ENCODE peak calls at places on chromosomes 5 and 9, in eight cellular contexts. One of them, this sample, is unnamed.

GRCh38 chr5:207599-207998 is 10.4 kb downstream of the CCDC127 start:
- DNase-seq in cardiac fibroblast: no peak
- DNase-seq in esophagus squamous epithelium: no peak
- DNase-seq in heart left ventricle: no peak
- DNase-seq in breast epithelium: no peak
- DNase-seq in tibial nerve: no peak
- DNase-seq in stomach: no peak
- DNase-seq in fibroblast of pulmonary artery: no peak
- DNase-seq in this sample: no peak

GRCh38 chr9:4315582-4316215 is 15.8 kb upstream of the GLIS3 start:
- DNase-seq in cardiac fibroblast: peak; percentile 89
- DNase-seq in esophagus squamous epithelium: no peak
- DNase-seq in heart left ventricle: peak; percentile 73
- DNase-seq in breast epithelium: peak; percentile 46
- DNase-seq in tibial nerve: peak; percentile 72
- DNase-seq in stomach: peak; percentile 82
- DNase-seq in fibroblast of pulmonary artery: peak; percentile 89
- DNase-seq in this sample: peak; percentile 52

GRCh38 chr5:157729858-157730257 is 1.4 kb upstream of the THG1L start:
- DNase-seq in cardiac fibroblast: no peak
- DNase-seq in esophagus squamous epithelium: no peak
- DNase-seq in heart left ventricle: no peak
- DNase-seq in breast epithelium: no peak
- DNase-seq in tibial nerve: no peak
- DNase-seq in stomach: no peak
- DNase-seq in fibroblast of pulmonary artery: no peak
- DNase-seq in this sample: no peak

GRCh38 chr9:93525476-93525875 is 50.9 kb upstream of the PHF2 start:
- DNase-seq in cardiac fibroblast: peak; percentile 54
- DNase-seq in esophagus squamous epithelium: no peak
- DNase-seq in heart left ventricle: no peak
- DNase-seq in breast epithelium: no peak
- DNase-seq in tibial nerve: no peak
- DNase-seq in stomach: no peak
- DNase-seq in fibroblast of pulmonary artery: peak; percentile 75
- DNase-seq in this sample: no peak

GRCh38 chr5:54518146-54519082 is 855 bp downstream of the SNX18 start:
- DNase-seq in cardiac fibroblast: peak; percentile 56
- DNase-seq in esophagus squamous epithelium: no peak
- DNase-seq in heart left ventricle: peak; percentile 71
- DNase-seq in breast epithelium: no peak
- DNase-seq in tibial nerve: no peak
- DNase-seq in stomach: peak; percentile 70
- DNase-seq in fibroblast of pulmonary artery: no peak
- DNase-seq in this sample: peak; percentile 72

GRCh38 chr9:93969328-93969661 is 14.1 kb upstream of the BARX1 start:
- DNase-seq in cardiac fibroblast: no peak
- DNase-seq in esophagus squamous epithelium: no peak
- DNase-seq in heart left ventricle: no peak
- DNase-seq in breast epithelium: no peak
- DNase-seq in tibial nerve: no peak
- DNase-seq in stomach: no peak
- DNase-seq in fibroblast of pulmonary artery: no peak
- DNase-seq in this sample: no peak

GRCh38 chr9:131019387-131020239 is 10.6 kb downstream of the LAMC3 start:
- DNase-seq in cardiac fibroblast: no peak
- DNase-seq in esophagus squamous epithelium: no peak
- DNase-seq in heart left ventricle: peak; percentile 53
- DNase-seq in breast epithelium: no peak
- DNase-seq in tibial nerve: no peak
- DNase-seq in stomach: no peak
- DNase-seq in fibroblast of pulmonary artery: no peak
- DNase-seq in this sample: peak; percentile 78

GRCh38 chr5:178341091-178341960 is 108.7 kb upstream of the PHYKPL start:
- DNase-seq in cardiac fibroblast: no peak
- DNase-seq in esophagus squamous epithelium: no peak
- DNase-seq in heart left ventricle: peak; percentile 19
- DNase-seq in breast epithelium: no peak
- DNase-seq in tibial nerve: no peak
- DNase-seq in stomach: no peak
- DNase-seq in fibroblast of pulmonary artery: no peak
- DNase-seq in this sample: no peak

GRCh38 chr5:1737790-1738405 is 61.7 kb downstream of the MRPL36 start:
- DNase-seq in cardiac fibroblast: peak; percentile 34
- DNase-seq in esophagus squamous epithelium: no peak
- DNase-seq in heart left ventricle: no peak
- DNase-seq in breast epithelium: no peak
- DNase-seq in tibial nerve: no peak
- DNase-seq in stomach: peak; percentile 25
- DNase-seq in fibroblast of pulmonary artery: peak; percentile 35
- DNase-seq in this sample: peak; percentile 43

GRCh38 chr9:84691634-84692033 is 22.1 kb downstream of the NTRK2 start:
- DNase-seq in cardiac fibroblast: no peak
- DNase-seq in esophagus squamous epithelium: no peak
- DNase-seq in heart left ventricle: no peak
- DNase-seq in breast epithelium: no peak
- DNase-seq in tibial nerve: no peak
- DNase-seq in stomach: no peak
- DNase-seq in fibroblast of pulmonary artery: no peak
- DNase-seq in this sample: no peak

GRCh38 chr5:160438316-160439204 is 16.9 kb downstream of the PTTG1 start:
- DNase-seq in cardiac fibroblast: peak; percentile 76
- DNase-seq in esophagus squamous epithelium: no peak
- DNase-seq in heart left ventricle: no peak
- DNase-seq in breast epithelium: peak; percentile 26
- DNase-seq in tibial nerve: peak; percentile 66
- DNase-seq in stomach: peak; percentile 52
- DNase-seq in fibroblast of pulmonary artery: peak; percentile 80
- DNase-seq in this sample: peak; percentile 49

GRCh38 chr5:1294839-1295649 is at the start of gene TERT:
- DNase-seq in cardiac fibroblast: no peak
- DNase-seq in esophagus squamous epithelium: no peak
- DNase-seq in heart left ventricle: no peak
- DNase-seq in breast epithelium: no peak
- DNase-seq in tibial nerve: no peak
- DNase-seq in stomach: peak; percentile 57
- DNase-seq in fibroblast of pulmonary artery: no peak
- DNase-seq in this sample: no peak

GRCh38 chr9:91900057-91900816 is 49.8 kb downstream of the ROR2 start:
- DNase-seq in cardiac fibroblast: peak; percentile 44
- DNase-seq in esophagus squamous epithelium: no peak
- DNase-seq in heart left ventricle: no peak
- DNase-seq in breast epithelium: no peak
- DNase-seq in tibial nerve: no peak
- DNase-seq in stomach: no peak
- DNase-seq in fibroblast of pulmonary artery: no peak
- DNase-seq in this sample: no peak

GRCh38 chr9:134504106-134504385 is 137.6 kb upstream of the COL5A1 start:
- DNase-seq in cardiac fibroblast: no peak
- DNase-seq in esophagus squamous epithelium: no peak
- DNase-seq in heart left ventricle: no peak
- DNase-seq in breast epithelium: no peak
- DNase-seq in tibial nerve: no peak
- DNase-seq in stomach: no peak
- DNase-seq in fibroblast of pulmonary artery: no peak
- DNase-seq in this sample: no peak

GRCh38 chr5:179134511-179134910 is 74.3 kb downstream of the ZNF354C start:
- DNase-seq in cardiac fibroblast: no peak
- DNase-seq in esophagus squamous epithelium: no peak
- DNase-seq in heart left ventricle: no peak
- DNase-seq in breast epithelium: no peak
- DNase-seq in tibial nerve: no peak
- DNase-seq in stomach: no peak
- DNase-seq in fibroblast of pulmonary artery: no peak
- DNase-seq in this sample: no peak

GRCh38 chr5:177389368-177390169 is 5.3 kb downstream of the SLC34A1 start:
- DNase-seq in cardiac fibroblast: peak; percentile 71
- DNase-seq in esophagus squamous epithelium: no peak
- DNase-seq in heart left ventricle: no peak
- DNase-seq in breast epithelium: peak; percentile 61
- DNase-seq in tibial nerve: no peak
- DNase-seq in stomach: no peak
- DNase-seq in fibroblast of pulmonary artery: peak; percentile 63
- DNase-seq in this sample: peak; percentile 91

GRCh38 chr9:23824241-23825142 is 1.5 kb downstream of the ELAVL2 start:
- DNase-seq in cardiac fibroblast: no peak
- DNase-seq in esophagus squamous epithelium: no peak
- DNase-seq in heart left ventricle: no peak
- DNase-seq in breast epithelium: no peak
- DNase-seq in tibial nerve: no peak
- DNase-seq in stomach: no peak
- DNase-seq in fibroblast of pulmonary artery: no peak
- DNase-seq in this sample: peak; percentile 1

GRCh38 chr9:4640027-4640426 is 22.1 kb upstream of the PLPP6 start:
- DNase-seq in cardiac fibroblast: peak; percentile 39
- DNase-seq in esophagus squamous epithelium: no peak
- DNase-seq in heart left ventricle: no peak
- DNase-seq in breast epithelium: no peak
- DNase-seq in tibial nerve: no peak
- DNase-seq in stomach: peak; percentile 31
- DNase-seq in fibroblast of pulmonary artery: peak; percentile 42
- DNase-seq in this sample: no peak

GRCh38 chr9:118515947-118516346 is 811.7 kb downstream of the TLR4 start:
- DNase-seq in cardiac fibroblast: no peak
- DNase-seq in esophagus squamous epithelium: no peak
- DNase-seq in heart left ventricle: no peak
- DNase-seq in breast epithelium: no peak
- DNase-seq in tibial nerve: no peak
- DNase-seq in stomach: no peak
- DNase-seq in fibroblast of pulmonary artery: no peak
- DNase-seq in this sample: no peak

GRCh38 chr5:124888050-124888506 is 141.6 kb upstream of the ZNF608 start:
- DNase-seq in cardiac fibroblast: no peak
- DNase-seq in esophagus squamous epithelium: no peak
- DNase-seq in heart left ventricle: no peak
- DNase-seq in breast epithelium: no peak
- DNase-seq in tibial nerve: no peak
- DNase-seq in stomach: no peak
- DNase-seq in fibroblast of pulmonary artery: no peak
- DNase-seq in this sample: no peak

GRCh38 chr5:40437452-40437861 is 242.3 kb upstream of the PTGER4 start:
- DNase-seq in cardiac fibroblast: peak; percentile 53
- DNase-seq in esophagus squamous epithelium: no peak
- DNase-seq in heart left ventricle: no peak
- DNase-seq in breast epithelium: no peak
- DNase-seq in tibial nerve: no peak
- DNase-seq in stomach: no peak
- DNase-seq in fibroblast of pulmonary artery: peak; percentile 48
- DNase-seq in this sample: peak; percentile 86

DNA sequence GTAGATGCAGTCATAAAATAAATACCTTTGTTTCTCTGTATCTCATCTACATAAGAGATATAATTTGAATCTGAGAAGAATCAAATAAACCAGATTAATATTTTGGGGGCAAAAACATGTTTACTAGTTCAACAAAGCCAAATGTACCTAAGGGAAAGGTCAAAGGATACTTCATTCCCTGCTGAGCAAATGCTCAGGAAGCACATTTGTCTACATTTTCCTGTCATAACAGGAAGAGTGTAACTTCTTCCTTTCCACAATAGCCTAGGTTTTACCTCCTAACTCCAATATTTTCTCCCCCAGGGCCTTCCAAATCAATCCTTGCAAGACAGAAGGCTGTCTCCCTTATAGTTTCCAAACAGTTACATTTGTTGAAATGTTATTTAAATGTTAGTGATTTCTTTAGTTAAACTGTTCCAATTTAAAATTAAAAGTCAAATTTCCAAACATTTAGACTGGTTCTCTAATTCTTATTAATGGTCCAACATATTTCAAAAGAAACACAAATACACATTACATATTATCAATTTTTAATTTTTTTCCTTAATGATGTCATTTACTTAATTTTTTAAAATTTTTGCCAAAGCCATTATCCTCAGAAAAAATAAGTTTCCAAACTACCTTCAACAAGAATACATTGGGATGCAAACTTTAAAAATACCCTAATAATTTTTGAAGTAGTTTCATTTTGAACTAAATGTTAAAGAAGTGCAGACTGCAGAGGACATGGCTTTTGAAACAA is 67.8 kb downstream of the MEF2C start:
- DNase-seq in cardiac fibroblast: no peak
- DNase-seq in esophagus squamous epithelium: no peak
- DNase-seq in heart left ventricle: no peak
- DNase-seq in breast epithelium: no peak
- DNase-seq in tibial nerve: no peak
- DNase-seq in stomach: no peak
- DNase-seq in fibroblast of pulmonary artery: no peak
- DNase-seq in this sample: no peak
- H3K4me3 ChIP-seq in cardiac fibroblast: no peak overlapping the region
- H3K4me3 ChIP-seq in esophagus squamous epithelium: no peak overlapping the region
- H3K4me3 ChIP-seq in heart left ventricle: no peak overlapping the region
- H3K4me3 ChIP-seq in breast epithelium: no peak overlapping the region
- H3K4me3 ChIP-seq in tibial nerve: no peak overlapping the region
- H3K4me3 ChIP-seq in stomach: no peak overlapping the region
- H3K4me3 ChIP-seq in fibroblast of pulmonary artery: no peak overlapping the region
- H3K4me3 ChIP-seq in this sample: no peak overlapping the region

DNA sequence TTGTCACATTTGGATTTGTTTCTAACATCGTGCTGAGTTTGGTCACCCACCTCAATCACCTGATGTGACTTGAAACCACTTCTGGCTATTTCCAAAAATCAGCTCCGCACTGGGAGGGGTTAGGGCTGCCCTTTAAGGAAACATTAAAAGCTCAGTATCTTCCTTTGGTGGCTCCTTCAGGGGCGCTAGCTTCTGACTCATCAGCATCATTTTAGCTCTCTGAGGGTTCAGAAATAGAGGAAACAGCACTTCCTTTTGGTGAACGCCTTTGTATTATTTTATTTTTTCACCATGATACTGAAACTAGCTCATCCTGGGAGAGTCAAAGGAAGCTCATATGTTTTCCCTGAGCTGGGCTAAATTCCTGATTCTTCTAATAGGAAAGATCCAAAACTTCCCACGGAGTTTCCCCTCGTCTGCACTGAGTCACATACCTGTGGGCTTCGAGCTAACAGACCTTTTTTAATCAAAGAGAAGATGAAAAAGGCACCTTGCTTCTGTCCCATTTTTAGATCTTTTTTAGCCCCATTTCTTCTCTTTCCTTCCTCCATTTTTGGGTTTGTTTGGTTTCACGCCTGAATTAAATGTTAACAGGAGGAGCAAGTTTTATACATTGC is 48.2 kb downstream of the ROPN1L start:
- DNase-seq in cardiac fibroblast: peak; percentile 32
- DNase-seq in esophagus squamous epithelium: no peak
- DNase-seq in heart left ventricle: no peak
- DNase-seq in breast epithelium: no peak
- DNase-seq in tibial nerve: no peak
- DNase-seq in stomach: no peak
- DNase-seq in fibroblast of pulmonary artery: peak; percentile 19
- DNase-seq in this sample: peak; percentile 47
- TF ChIP-seq CTCF in cardiac fibroblast: no peak
- TF ChIP-seq CTCF in esophagus squamous epithelium: no peak
- TF ChIP-seq CTCF in heart left ventricle: no peak
- TF ChIP-seq CTCF in breast epithelium: no peak
- TF ChIP-seq CTCF in tibial nerve: no peak
- TF ChIP-seq CTCF in stomach: no peak
- TF ChIP-seq CTCF in fibroblast of pulmonary artery: no peak
- TF ChIP-seq CTCF in this sample: no peak

GRCh38 chr5:6471252-6471651 is 22.6 kb downstream of the UBE2QL1 start:
- DNase-seq in cardiac fibroblast: no peak
- DNase-seq in esophagus squamous epithelium: no peak
- DNase-seq in heart left ventricle: no peak
- DNase-seq in breast epithelium: no peak
- DNase-seq in tibial nerve: no peak
- DNase-seq in stomach: peak; percentile 9
- DNase-seq in fibroblast of pulmonary artery: no peak
- DNase-seq in this sample: no peak
- H3K4me3 ChIP-seq in cardiac fibroblast: no peak overlapping the region
- H3K4me3 ChIP-seq in esophagus squamous epithelium: no peak overlapping the region
- H3K4me3 ChIP-seq in heart left ventricle: no peak overlapping the region
- H3K4me3 ChIP-seq in breast epithelium: no peak overlapping the region
- H3K4me3 ChIP-seq in tibial nerve: no peak overlapping the region
- H3K4me3 ChIP-seq in stomach: no peak overlapping the region
- H3K4me3 ChIP-seq in fibroblast of pulmonary artery: no peak overlapping the region
- H3K4me3 ChIP-seq in this sample: no peak overlapping the region

GRCh38 chr5:132753135-132753987 is 6.1 kb downstream of the CCNI2 start:
- DNase-seq in cardiac fibroblast: no peak
- DNase-seq in esophagus squamous epithelium: no peak
- DNase-seq in heart left ventricle: no peak
- DNase-seq in breast epithelium: peak; percentile 50
- DNase-seq in tibial nerve: no peak
- DNase-seq in stomach: peak; percentile 78
- DNase-seq in fibroblast of pulmonary artery: no peak
- DNase-seq in this sample: peak; percentile 56
- TF ChIP-seq CTCF in cardiac fibroblast: no peak
- TF ChIP-seq CTCF in esophagus squamous epithelium: no peak
- TF ChIP-seq CTCF in heart left ventricle: no peak
- TF ChIP-seq CTCF in breast epithelium: no peak
- TF ChIP-seq CTCF in tibial nerve: no peak
- TF ChIP-seq CTCF in stomach: no peak
- TF ChIP-seq CTCF in fibroblast of pulmonary artery: no peak
- TF ChIP-seq CTCF in this sample: no peak

This sample was measured in foreskin fibroblast.